ENCODE peak calls at places on chromosomes 5 and 9, in eight cellular contexts. Q, J, D, Z, V, L, R and N are unnamed samples.

GRCh38 chr5:65334077-65334476 is 147.6 kb downstream of the ADAMTS6 start:
- DNase-seq in Q (peak), J (no peak), D (no peak), Z (no peak), V (no peak), L (no peak), R (peak), N (no peak)

GRCh38 chr5:89262030-89262429 is 379.0 kb upstream of the MEF2C start:
- DNase-seq in Q (no peak), J (no peak), D (no peak), Z (no peak), V (no peak), L (no peak), R (no peak), N (no peak)

GRCh38 chr5:643351-643801 is 31.2 kb downstream of the CEP72 start:
- DNase-seq in Q (no peak), J (no peak), D (no peak), Z (no peak), V (no peak), L (no peak), R (no peak), N (no peak)

GRCh38 chr5:158758666-158759065 is 341.1 kb downstream of the EBF1 start:
- DNase-seq in Q (peak), J (no peak), D (no peak), Z (no peak), V (no peak), L (no peak), R (no peak), N (no peak)

GRCh38 chr9:79302002-79302401 is 269.8 kb upstream of the TLE4 start:
- DNase-seq in Q (no peak), J (no peak), D (no peak), Z (no peak), V (no peak), L (no peak), R (no peak), N (no peak)

GRCh38 chr9:114124666-114125580 is 25.8 kb upstream of the KIF12 start:
- DNase-seq in Q (no peak), J (no peak), D (no peak), Z (no peak), V (no peak), L (no peak), R (no peak), N (no peak)

GRCh38 chr5:134873987-134874830 is at the start of gene TXNDC15:
- DNase-seq in Q (peak), J (peak), D (peak), Z (peak), V (peak), L (peak), R (peak), N (peak)

GRCh38 chr5:81904166-81904565 is 67.7 kb upstream of the ATG10 start:
- DNase-seq in Q (no peak), J (no peak), D (no peak), Z (no peak), V (no peak), L (no peak), R (no peak), N (no peak)

GRCh38 chr9:131889437-131890244 is 149.8 kb upstream of the RAPGEF1 start:
- DNase-seq in Q (no peak), J (no peak), D (no peak), Z (no peak), V (no peak), L (no peak), R (no peak), N (peak)

GRCh38 chr5:55063220-55063863 is 39.1 kb upstream of the GZMA start:
- DNase-seq in Q (peak), J (no peak), D (no peak), Z (no peak), V (no peak), L (no peak), R (peak), N (no peak)

GRCh38 chr5:164296603-164297080 is 791.2 kb downstream of the MAT2B start:
- DNase-seq in Q (no peak), J (no peak), D (no peak), Z (no peak), V (no peak), L (no peak), R (no peak), N (no peak)

GRCh38 chr5:119742311-119742710 is 113.0 kb downstream of the FAM170A start:
- DNase-seq in Q (peak), J (no peak), D (no peak), Z (no peak), V (no peak), L (no peak), R (no peak), N (no peak)

GRCh38 chr9:121261107-121261460 is 6.9 kb upstream of the GSN start:
- DNase-seq in Q (peak), J (no peak), D (peak), Z (no peak), V (no peak), L (no peak), R (no peak), N (peak)

GRCh38 chr5:34439601-34440000 is 216.5 kb upstream of the RAI14 start:
- DNase-seq in Q (no peak), J (no peak), D (no peak), Z (no peak), V (no peak), L (no peak), R (no peak), N (no peak)